ENCODE peak calls at places on chromosomes 13 and 19, in nine cellular contexts. S is activated CD8-positive, alpha-beta T cell treated with anti-CD3 and anti-CD28 coated beads for 36 hours; Z is RPMI7951; H is T follicular helper cell; X is nucleus accumbens; V is fibroblast of the conjunctiva; R is amygdala; F is COR-L47; K is fibroblast of the aortic adventitia. J is an unnamed sample.

GRCh38 chr13:113653264-113654174 is 4.5 kb downstream of the ATP4B start:
- DNase-seq in S (peak), Z (no peak), V (no peak), X (no peak), K (no peak), H (no peak), R (no peak), F (peak), J (no peak)

GRCh38 chr13:33270906-33271538 is 14.5 kb downstream of the STARD13 start:
- DNase-seq in R (no peak), F (no peak), V (no peak), X (no peak), S (no peak), Z (no peak), K (peak), H (no peak), J (peak)

GRCh38 chr13:106835477-106835876 is 267.5 kb upstream of the ARGLU1 start:
- DNase-seq in H (no peak), K (no peak), X (no peak), S (no peak), V (no peak), Z (no peak), F (no peak), R (no peak), J (no peak)

GRCh38 chr19:39676004-39676403 is 20.3 kb downstream of the LGALS16 start:
- DNase-seq in R (no peak), S (peak), K (no peak), H (no peak), Z (no peak), X (no peak), V (no peak), F (no peak), J (no peak)

GRCh38 chr19:45492627-45493470 is 4.0 kb downstream of the RTN2 start:
- DNase-seq in H (no peak), R (no peak), X (no peak), V (peak), F (no peak), Z (peak), K (peak), S (no peak), J (peak)

GRCh38 chr19:47682939-47683338 is 30.3 kb upstream of the EHD2 start:
- DNase-seq in S (no peak), K (peak), Z (no peak), H (no peak), F (no peak), X (no peak), V (no peak), R (no peak), J (no peak)

GRCh38 chr19:49857061-49857833 is 6.3 kb downstream of the PTOV1 start:
- DNase-seq in F (no peak), S (no peak), K (no peak), X (no peak), H (no peak), Z (no peak), R (no peak), V (no peak), J (no peak)

GRCh38 chr19:29777916-29778315 is 33.9 kb upstream of the CCNE1 start:
- DNase-seq in R (no peak), H (no peak), S (no peak), X (no peak), V (no peak), F (no peak), K (no peak), Z (no peak), J (no peak)

GRCh38 chr19:1747285-1748114 is 5.8 kb upstream of the ONECUT3 start:
- DNase-seq in K (peak), R (no peak), H (no peak), X (no peak), F (no peak), Z (peak), S (peak), V (no peak), J (no peak)

J was measured in SK-MEL-5.